ENCODE peak calls at places on chromosomes 7 and 10, in nine cellular contexts. C, R, L, E, G, V, Z, K and P are unnamed samples. For H3K4me1, the result is how much of the 10 kb centered on the place peaks cover.

GRCh38 chr7:75986147-75986781 is 8.1 kb downstream of the TMEM120A start:
- DNase-seq in K (no peak), G (no peak), L (peak), E (no peak), C (no peak), V (no peak), Z (no peak), R (no peak), P (no peak)

GRCh38 chr7:158595068-158595467 is 7.4 kb upstream of the PTPRN2 start:
- DNase-seq in L (no peak), V (no peak), K (no peak), Z (no peak), C (peak), E (no peak), G (no peak), R (no peak), P (no peak)

GRCh38 chr10:124566981-124567835 is 105.6 kb downstream of the LHPP start:
- DNase-seq in K (no peak), Z (no peak), L (no peak), G (no peak), C (no peak), E (no peak), V (no peak), R (no peak), P (no peak)

GRCh38 chr7:90980545-90980944 is 283.7 kb upstream of the FZD1 start:
- DNase-seq in V (no peak), Z (no peak), G (no peak), K (no peak), R (no peak), E (no peak), C (peak), L (no peak), P (no peak)

GRCh38 chr7:31729195-31729804 is 42.3 kb downstream of the PPP1R17 start:
- DNase-seq in Z (no peak), E (no peak), V (no peak), R (no peak), K (no peak), C (no peak), L (no peak), G (no peak), P (no peak)

GRCh38 chr10:126839094-126839761 is 66.0 kb upstream of the DOCK1 start:
- DNase-seq in K (no peak), L (no peak), E (peak), G (no peak), V (peak), R (no peak), Z (no peak), C (no peak), P (peak)

GRCh38 chr7:116075351-116076145 is 45.0 kb upstream of the TFEC start:
- DNase-seq in E (no peak), Z (no peak), R (no peak), V (no peak), G (no peak), L (no peak), K (no peak), C (peak), P (no peak)

GRCh38 chr7:1595027-1595426 is 25.2 kb upstream of the PSMG3 start:
- DNase-seq in R (no peak), Z (no peak), G (no peak), K (no peak), L (no peak), V (no peak), C (no peak), E (no peak), P (no peak)

GRCh38 chr10:96752380-96752779 is 32.1 kb upstream of the PIK3AP1 start:
- DNase-seq in E (no peak), Z (no peak), V (no peak), K (no peak), C (no peak), R (no peak), G (no peak), L (no peak), P (no peak)

GRCh38 chr10:90602815-90603600 is 254.8 kb downstream of the HTR7 start:
- DNase-seq in R (no peak), C (no peak), Z (no peak), L (no peak), E (no peak), G (no peak), K (no peak), V (no peak), P (no peak)

GRCh38 chr7:18087031-18087686 is 59.5 kb upstream of the PRPS1L1 start:
- DNase-seq in L (no peak), K (peak), Z (peak), E (no peak), R (peak), G (no peak), C (no peak), V (no peak), P (no peak)

GRCh38 chr10:102870221-102870620 is 951 bp downstream of the AS3MT start:
- DNase-seq in E (no peak), L (no peak), Z (no peak), R (no peak), C (no peak), V (no peak), K (no peak), G (no peak), P (no peak)

GRCh38 chr7:4549681-4550080 is 132.4 kb upstream of the FOXK1 start:
- DNase-seq in R (no peak), Z (no peak), V (no peak), C (no peak), K (no peak), G (peak), L (no peak), E (no peak), P (no peak)

GRCh38 chr7:82445226-82445625 is 1.6 kb upstream of the CACNA2D1 start:
- DNase-seq in L (no peak), C (no peak), R (no peak), Z (no peak), V (no peak), K (no peak), G (no peak), E (no peak), P (no peak)

GRCh38 chr10:132434405-132435005 is 37.5 kb downstream of the PWWP2B start:
- DNase-seq in V (no peak), R (no peak), K (no peak), E (no peak), G (no peak), L (no peak), Z (no peak), C (no peak), P (peak)

GRCh38 chr7:110358028-110358427 is 732.9 kb upstream of the LRRN3 start:
- DNase-seq in Z (no peak), C (peak), R (no peak), E (no peak), K (no peak), G (no peak), V (no peak), L (no peak), P (no peak)

GRCh38 chr10:660413-660979 is 29.0 kb downstream of the DIP2C start:
- DNase-seq in L (no peak), V (no peak), K (no peak), C (no peak), G (peak), R (no peak), E (no peak), Z (no peak), P (no peak)

GRCh38 chr7:88835147-88835728 is 39.7 kb upstream of the TEX47 start:
- DNase-seq in G (no peak), R (no peak), L (no peak), Z (no peak), C (no peak), K (no peak), E (no peak), V (no peak), P (peak)

GRCh38 chr7:42978496-42978895 is 46.3 kb downstream of the MRPL32 start:
- DNase-seq in K (no peak), V (no peak), Z (no peak), C (no peak), E (no peak), R (no peak), L (no peak), G (no peak), P (no peak)

GRCh38 chr7:29401827-29402226 is 161.8 kb upstream of the PRR15 start:
- DNase-seq in G (no peak), L (no peak), C (no peak), K (no peak), E (no peak), Z (no peak), R (no peak), V (no peak), P (no peak)

GRCh38 chr10:58240531-58240930 is 27.2 kb downstream of the IPMK start:
- DNase-seq in G (no peak), E (no peak), C (no peak), K (no peak), R (no peak), L (no peak), V (no peak), Z (no peak), P (no peak)

GRCh38 chr10:132670546-132670945 is 115.4 kb downstream of the NKX6-2 start:
- DNase-seq in E (peak), K (no peak), G (no peak), C (no peak), Z (peak), V (no peak), L (no peak), R (no peak), P (peak)

GRCh38 chr10:17029581-17030271 is 99.9 kb downstream of the CUBN start:
- DNase-seq in K (peak), E (no peak), G (no peak), L (peak), Z (peak), V (no peak), C (peak), R (no peak), P (peak)

GRCh38 chr7:100567045-100567730 is 6.5 kb downstream of the SAP25 start:
- DNase-seq in V (no peak), K (no peak), Z (no peak), G (no peak), E (no peak), L (no peak), C (no peak), R (no peak), P (no peak)

GRCh38 chr7:37018954-37019353 is 294.7 kb upstream of the AOAH start:
- DNase-seq in K (no peak), G (no peak), Z (no peak), E (no peak), L (no peak), C (no peak), R (no peak), V (no peak), P (no peak)

GRCh38 chr7:52107355-52107754 is 790.7 kb upstream of the COBL start:
- DNase-seq in R (no peak), V (no peak), C (no peak), G (no peak), L (no peak), K (no peak), Z (no peak), E (no peak), P (no peak)

GRCh38 chr10:28663576-28664368 is 13.5 kb upstream of the BAMBI start:
- DNase-seq in G (peak), Z (peak), E (peak), K (peak), C (peak), R (peak), L (peak), V (peak), P (peak)

GRCh38 chr7:150365673-150366398 is 2.8 kb upstream of the REPIN1 start:
- DNase-seq in Z (no peak), L (no peak), C (no peak), G (no peak), R (no peak), E (no peak), K (no peak), V (no peak), P (no peak)

GRCh38 chr7:133429371-133429770 is 176.5 kb downstream of the EXOC4 start:
- DNase-seq in R (no peak), K (no peak), Z (no peak), E (no peak), V (no peak), G (no peak), C (peak), L (no peak), P (no peak)

GRCh38 chr10:99660662-99661369 is 1.5 kb downstream of the ENTPD7 start:
- DNase-seq in C (peak), L (no peak), V (no peak), Z (no peak), G (no peak), R (no peak), E (no peak), K (no peak), P (no peak)

GRCh38 chr7:157715071-157715937 is 378.5 kb downstream of the DNAJB6 start:
- DNase-seq in R (no peak), Z (no peak), L (no peak), V (no peak), G (no peak), E (peak), C (no peak), K (no peak), P (no peak)

GRCh38 chr7:47601119-47601880 is 19.4 kb upstream of the TNS3 start:
- DNase-seq in E (no peak), V (no peak), R (no peak), Z (no peak), C (peak), G (no peak), K (no peak), L (no peak), P (no peak)
- H3K4me1 ChIP-seq in E (under half), V (under half), R (under half), Z (under half), C (under half), G (under half), K (half or more), L (under half), P (half or more)

GRCh38 chr7:46814516-46815250 is 767.2 kb downstream of the TNS3 start:
- DNase-seq in R (no peak), C (no peak), K (no peak), E (no peak), L (no peak), V (no peak), G (no peak), Z (no peak), P (no peak)

GRCh38 chr7:46810986-46811385 is 770.9 kb downstream of the TNS3 start:
- DNase-seq in V (no peak), K (no peak), R (no peak), C (no peak), G (no peak), L (no peak), Z (no peak), E (no peak), P (no peak)

GRCh38 chr7:46811529-46811928 is 770.4 kb downstream of the TNS3 start:
- DNase-seq in C (peak), R (no peak), E (no peak), G (peak), V (no peak), K (no peak), L (peak), Z (peak), P (no peak)

GRCh38 chr7:46809886-46810285 is 772.0 kb downstream of the TNS3 start:
- DNase-seq in E (no peak), Z (no peak), K (no peak), R (no peak), C (no peak), L (no peak), V (no peak), G (no peak), P (no peak)

DNA sequence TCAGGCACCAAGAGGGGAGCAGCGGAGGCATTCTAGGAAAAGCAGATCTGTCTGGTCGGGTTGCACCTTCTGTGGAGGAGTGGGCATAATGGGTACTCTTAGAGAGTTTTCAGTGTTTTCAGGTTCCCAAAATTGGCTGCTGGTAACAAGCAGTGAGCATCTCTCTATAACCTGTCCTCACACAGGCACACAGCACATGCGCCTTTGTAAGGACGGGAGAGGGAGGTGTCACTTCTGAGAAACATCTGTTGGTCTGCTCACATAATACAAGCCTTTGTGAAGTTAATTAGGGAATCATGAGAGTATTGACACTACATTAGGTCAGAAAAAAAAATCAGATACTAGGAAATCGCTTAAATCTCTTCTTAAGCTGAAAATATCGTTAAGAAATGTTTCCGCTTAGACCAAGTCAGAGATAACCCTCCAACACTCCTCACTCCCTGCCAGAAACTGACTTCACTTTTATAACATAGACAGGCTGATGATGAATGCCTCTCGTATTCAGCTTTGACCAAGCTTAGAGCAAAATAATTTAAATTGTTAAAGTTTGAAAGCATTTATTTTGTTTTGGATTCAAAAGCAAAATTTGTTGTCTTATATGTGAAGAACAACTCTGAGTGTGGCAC is 769.8 kb downstream of the TNS3 start:
- DNase-seq in R (no peak), V (no peak), E (no peak), K (no peak), C (no peak), Z (no peak), L (no peak), G (no peak), P (no peak)
- TF ChIP-seq POLR2A in R (no peak), V (no peak), E (no peak), K (no peak), C (no peak), Z (no peak), L (no peak), G (no peak), P (no peak)

DNA sequence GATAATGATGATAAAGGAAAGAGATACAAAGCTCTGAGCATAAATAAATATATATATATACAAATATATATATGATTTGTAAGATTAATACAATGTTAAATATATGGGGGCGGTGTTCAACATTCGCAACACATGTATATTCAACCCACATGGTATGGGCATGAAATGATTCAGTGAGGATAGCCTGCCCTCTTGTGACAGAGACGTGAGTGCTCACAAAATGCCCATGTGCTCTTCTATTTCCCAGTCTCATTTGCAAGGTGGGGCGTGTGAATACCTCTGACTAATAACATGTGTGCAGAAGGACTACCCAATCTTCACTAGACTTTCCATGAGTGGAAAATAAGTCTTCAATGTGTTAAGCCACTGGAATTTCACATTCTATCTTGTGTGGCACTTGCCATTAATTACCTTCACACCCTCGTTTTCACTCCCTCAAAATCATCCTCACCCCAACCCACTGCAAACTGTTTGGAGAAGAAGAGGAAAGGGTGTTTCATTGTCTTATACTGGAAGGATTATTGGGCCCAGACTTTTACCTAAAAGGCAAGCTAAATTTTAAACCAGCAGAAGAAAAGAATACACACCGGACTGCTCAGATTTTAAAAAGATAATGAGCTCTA is 26.9 kb downstream of the ASAH2 start:
- DNase-seq in L (no peak), R (no peak), E (no peak), Z (no peak), V (peak), C (peak), K (peak), G (no peak), P (peak)
- TF ChIP-seq CTCF in L (no peak), R (peak), E (peak), Z (no peak), V (peak), C (peak), K (peak), G (peak), P (peak)

DNA sequence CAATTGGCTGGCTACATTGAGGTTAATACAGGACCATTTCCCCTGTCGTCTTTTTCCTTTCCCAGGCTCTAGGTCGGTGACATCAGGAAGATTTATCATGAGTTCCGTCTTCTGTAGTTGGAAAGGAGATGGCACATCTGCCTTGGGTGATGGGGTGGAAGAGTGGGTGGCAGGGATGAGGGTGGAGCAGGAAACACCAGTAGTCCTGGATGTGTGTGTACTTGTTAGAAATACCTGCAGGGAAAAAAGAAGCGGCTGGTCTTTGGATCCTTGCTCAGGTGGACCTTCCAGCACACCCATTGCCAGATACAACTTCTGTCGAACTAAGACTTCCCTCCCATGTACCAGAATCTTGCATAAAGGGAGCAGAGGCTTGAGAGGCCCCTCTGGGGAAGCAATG is 516.9 kb upstream of the GALNT17 start:
- DNase-seq in E (no peak), V (no peak), C (no peak), L (no peak), G (no peak), K (no peak), R (no peak), Z (no peak), P (no peak)
- H3K4me1 ChIP-seq in E (under half), V (under half), C (under half), L (under half), G (under half), K (under half), R (under half), Z (under half), P (under half)

GRCh38 chr10:43606323-43607198 is at the start of gene ZNF485:
- DNase-seq in G (peak), V (peak), K (peak), Z (peak), R (peak), C (peak), E (peak), L (peak), P (peak)
- TF ChIP-seq POLR2A in G (peak), V (no peak), K (peak), Z (no peak), R (no peak), C (no peak), E (peak), L (no peak), P (peak)

GRCh38 chr10:106682175-106682574 is 482.3 kb downstream of the SORCS1 start:
- DNase-seq in C (peak), Z (no peak), V (no peak), L (no peak), R (no peak), E (no peak), G (no peak), K (no peak), P (no peak)
- TF ChIP-seq CTCF in C (peak), Z (no peak), V (no peak), L (no peak), R (no peak), E (no peak), G (no peak), K (no peak), P (no peak)